ENCODE peak calls at places on chromosomes 5 and 9, in five cellular contexts. One of them, this sample, is unnamed. For H3K27me3, the result is how much of the 10 kb centered on the place peaks cover.

GRCh38 chr5:8094304-8094703 is 225.4 kb downstream of the MTRR start:
- DNase-seq in CD8-positive, alpha-beta T cell: no peak
- DNase-seq in adrenal gland: no peak
- DNase-seq in spleen: no peak
- DNase-seq in heart left ventricle: no peak
- DNase-seq in this sample: no peak

GRCh38 chr5:137791803-137792202 is 37.6 kb upstream of the HNRNPA0 start:
- DNase-seq in CD8-positive, alpha-beta T cell: no peak
- DNase-seq in adrenal gland: no peak
- DNase-seq in spleen: no peak
- DNase-seq in heart left ventricle: no peak
- DNase-seq in this sample: no peak

GRCh38 chr9:134267305-134268265 is 58.7 kb upstream of the RXRA start:
- DNase-seq in CD8-positive, alpha-beta T cell: no peak
- DNase-seq in adrenal gland: peak
- DNase-seq in spleen: no peak
- DNase-seq in heart left ventricle: no peak
- DNase-seq in this sample: peak

GRCh38 chr5:58412932-58413331 is 47.0 kb downstream of the PLK2 start:
- DNase-seq in CD8-positive, alpha-beta T cell: no peak
- DNase-seq in adrenal gland: no peak
- DNase-seq in spleen: no peak
- DNase-seq in heart left ventricle: no peak
- DNase-seq in this sample: no peak

GRCh38 chr9:128526729-128527128 is 22.2 kb downstream of the GLE1 start:
- DNase-seq in CD8-positive, alpha-beta T cell: no peak
- DNase-seq in adrenal gland: no peak
- DNase-seq in spleen: peak
- DNase-seq in heart left ventricle: no peak
- DNase-seq in this sample: no peak

GRCh38 chr5:139481122-139481533 is 1.4 kb downstream of the STING1 start:
- DNase-seq in CD8-positive, alpha-beta T cell: peak
- DNase-seq in adrenal gland: no peak
- DNase-seq in spleen: peak
- DNase-seq in heart left ventricle: no peak
- DNase-seq in this sample: no peak

GRCh38 chr5:40367260-40367659 is 312.5 kb upstream of the PTGER4 start:
- DNase-seq in CD8-positive, alpha-beta T cell: no peak
- DNase-seq in adrenal gland: no peak
- DNase-seq in spleen: no peak
- DNase-seq in heart left ventricle: no peak
- DNase-seq in this sample: no peak

GRCh38 chr5:137146402-137146889 is 352.7 kb downstream of the SPOCK1 start:
- DNase-seq in CD8-positive, alpha-beta T cell: no peak
- DNase-seq in adrenal gland: peak
- DNase-seq in spleen: no peak
- DNase-seq in heart left ventricle: no peak
- DNase-seq in this sample: no peak

GRCh38 chr9:37956423-37956820 is 52.5 kb upstream of the SLC25A51 start:
- DNase-seq in CD8-positive, alpha-beta T cell: no peak
- DNase-seq in adrenal gland: no peak
- DNase-seq in spleen: peak
- DNase-seq in heart left ventricle: peak
- DNase-seq in this sample: no peak

GRCh38 chr5:25393957-25394356 is 749.2 kb upstream of the CDH10 start:
- DNase-seq in CD8-positive, alpha-beta T cell: no peak
- DNase-seq in adrenal gland: no peak
- DNase-seq in spleen: no peak
- DNase-seq in heart left ventricle: no peak
- DNase-seq in this sample: no peak

GRCh38 chr9:89428901-89429890 is 68.7 kb downstream of the SEMA4D start:
- DNase-seq in CD8-positive, alpha-beta T cell: peak
- DNase-seq in adrenal gland: no peak
- DNase-seq in spleen: no peak
- DNase-seq in heart left ventricle: peak
- DNase-seq in this sample: no peak

GRCh38 chr5:81213070-81213469 is 20.1 kb upstream of the CKMT2 start:
- DNase-seq in CD8-positive, alpha-beta T cell: no peak
- DNase-seq in adrenal gland: no peak
- DNase-seq in spleen: no peak
- DNase-seq in heart left ventricle: no peak
- DNase-seq in this sample: no peak

GRCh38 chr5:156137482-156137881 is 189.5 kb upstream of the SGCD start:
- DNase-seq in CD8-positive, alpha-beta T cell: no peak
- DNase-seq in adrenal gland: no peak
- DNase-seq in spleen: no peak
- DNase-seq in heart left ventricle: no peak
- DNase-seq in this sample: no peak

GRCh38 chr5:16666861-16667481 is 50.2 kb upstream of the RETREG1 start:
- DNase-seq in CD8-positive, alpha-beta T cell: peak
- DNase-seq in adrenal gland: peak
- DNase-seq in spleen: no peak
- DNase-seq in heart left ventricle: peak
- DNase-seq in this sample: peak

GRCh38 chr9:33813712-33814641 is 3.0 kb upstream of the UBE2R2 start:
- DNase-seq in CD8-positive, alpha-beta T cell: no peak
- DNase-seq in adrenal gland: peak
- DNase-seq in spleen: no peak
- DNase-seq in heart left ventricle: no peak
- DNase-seq in this sample: no peak

DNA sequence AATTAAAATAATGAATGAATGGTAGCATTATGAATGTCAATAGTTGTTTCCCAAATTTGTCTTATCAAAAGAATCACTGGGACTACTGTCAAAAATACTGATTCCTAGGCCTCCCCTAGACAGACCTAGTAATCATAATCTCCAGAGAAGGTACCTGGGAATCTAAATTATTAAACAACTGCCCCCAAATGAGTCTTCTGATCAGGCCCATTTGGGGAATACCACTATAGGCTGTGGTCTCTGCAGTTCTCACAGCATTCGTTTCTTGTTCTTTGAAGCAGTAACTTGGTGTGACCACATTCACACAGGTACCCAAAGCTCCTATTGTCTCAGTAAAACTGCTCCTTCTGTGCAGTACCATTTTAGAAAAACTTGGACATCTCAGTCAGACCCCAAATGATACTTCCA is 230.9 kb downstream of the PIK3R1 start:
- DNase-seq in CD8-positive, alpha-beta T cell: no peak
- DNase-seq in adrenal gland: no peak
- DNase-seq in spleen: no peak
- DNase-seq in heart left ventricle: no peak
- DNase-seq in this sample: no peak
- TF ChIP-seq CTCF in CD8-positive, alpha-beta T cell: no peak
- TF ChIP-seq CTCF in adrenal gland: no peak
- TF ChIP-seq CTCF in spleen: no peak
- TF ChIP-seq CTCF in heart left ventricle: no peak
- TF ChIP-seq CTCF in this sample: no peak

GRCh38 chr5:59863777-59864176 is 29.7 kb downstream of the PDE4D start:
- DNase-seq in CD8-positive, alpha-beta T cell: no peak
- DNase-seq in adrenal gland: no peak
- DNase-seq in spleen: no peak
- DNase-seq in heart left ventricle: no peak
- DNase-seq in this sample: no peak
- H3K27me3 ChIP-seq in CD8-positive, alpha-beta T cell: under half
- H3K27me3 ChIP-seq in adrenal gland: under half
- H3K27me3 ChIP-seq in spleen: under half
- H3K27me3 ChIP-seq in heart left ventricle: under half
- H3K27me3 ChIP-seq in this sample: under half

GRCh38 chr9:130732793-130733221 is 39.2 kb downstream of the EXOSC2 start:
- DNase-seq in CD8-positive, alpha-beta T cell: no peak
- DNase-seq in adrenal gland: no peak
- DNase-seq in spleen: no peak
- DNase-seq in heart left ventricle: no peak
- DNase-seq in this sample: no peak
- TF ChIP-seq CTCF in CD8-positive, alpha-beta T cell: no peak
- TF ChIP-seq CTCF in adrenal gland: no peak
- TF ChIP-seq CTCF in spleen: no peak
- TF ChIP-seq CTCF in heart left ventricle: no peak
- TF ChIP-seq CTCF in this sample: no peak

GRCh38 chr9:125825762-125826161 is 78.6 kb downstream of the PBX3 start:
- DNase-seq in CD8-positive, alpha-beta T cell: no peak
- DNase-seq in adrenal gland: no peak
- DNase-seq in spleen: no peak
- DNase-seq in heart left ventricle: no peak
- DNase-seq in this sample: no peak

GRCh38 chr9:125822160-125822559 is 75.0 kb downstream of the PBX3 start:
- DNase-seq in CD8-positive, alpha-beta T cell: no peak
- DNase-seq in adrenal gland: no peak
- DNase-seq in spleen: no peak
- DNase-seq in heart left ventricle: no peak
- DNase-seq in this sample: no peak

GRCh38 chr9:125822902-125823301 is 75.7 kb downstream of the PBX3 start:
- DNase-seq in CD8-positive, alpha-beta T cell: no peak
- DNase-seq in adrenal gland: no peak
- DNase-seq in spleen: no peak
- DNase-seq in heart left ventricle: no peak
- DNase-seq in this sample: no peak

GRCh38 chr9:125820100-125820804 is 73.1 kb downstream of the PBX3 start:
- DNase-seq in CD8-positive, alpha-beta T cell: no peak
- DNase-seq in adrenal gland: no peak
- DNase-seq in spleen: no peak
- DNase-seq in heart left ventricle: no peak
- DNase-seq in this sample: no peak

DNA sequence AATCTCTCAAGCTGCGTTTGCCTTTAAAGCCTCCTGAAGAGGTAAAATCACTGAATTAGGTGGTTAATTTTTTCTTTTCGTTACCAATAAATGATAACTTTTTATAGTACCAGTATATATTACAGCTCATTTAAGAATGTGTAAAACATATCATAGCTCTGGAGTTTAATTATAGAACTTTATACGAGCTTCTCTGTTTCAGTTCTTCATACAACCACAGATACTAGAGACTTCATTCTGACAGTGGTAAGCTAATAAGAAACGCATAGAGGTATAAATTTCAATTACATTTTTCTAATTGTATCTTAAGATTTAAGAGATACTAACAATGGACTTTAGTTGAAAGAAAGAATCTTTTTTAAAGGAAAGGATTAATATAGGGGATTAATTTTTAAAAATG is 73.9 kb downstream of the PBX3 start:
- DNase-seq in CD8-positive, alpha-beta T cell: no peak
- DNase-seq in adrenal gland: no peak
- DNase-seq in spleen: no peak
- DNase-seq in heart left ventricle: no peak
- DNase-seq in this sample: no peak
- H3K27me3 ChIP-seq in CD8-positive, alpha-beta T cell: under half
- H3K27me3 ChIP-seq in adrenal gland: under half
- H3K27me3 ChIP-seq in spleen: under half
- H3K27me3 ChIP-seq in heart left ventricle: under half
- H3K27me3 ChIP-seq in this sample: under half

DNA sequence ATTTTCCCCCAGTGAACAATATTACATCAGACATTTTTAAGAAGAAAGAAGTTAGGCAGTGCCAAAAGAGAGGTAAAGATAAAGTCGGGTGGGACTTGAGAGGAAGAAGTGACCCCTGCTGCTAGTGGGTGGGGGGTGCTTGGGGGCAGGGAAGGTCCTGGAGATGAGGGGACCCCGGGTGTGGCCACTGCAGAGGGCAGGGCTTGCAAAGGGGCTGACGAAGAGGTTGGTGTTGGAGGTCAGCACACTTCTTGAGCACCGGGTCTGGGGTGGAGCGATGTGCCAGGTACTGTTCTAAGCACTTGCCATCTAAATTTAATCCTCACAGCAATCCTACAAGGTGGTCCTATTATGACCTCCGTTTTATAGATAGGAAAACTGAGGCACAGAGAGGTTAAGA is 62.0 kb downstream of the AMBP start:
- DNase-seq in CD8-positive, alpha-beta T cell: no peak
- DNase-seq in adrenal gland: peak
- DNase-seq in spleen: peak
- DNase-seq in heart left ventricle: no peak
- DNase-seq in this sample: peak
- TF ChIP-seq CTCF in CD8-positive, alpha-beta T cell: no peak
- TF ChIP-seq CTCF in adrenal gland: no peak
- TF ChIP-seq CTCF in spleen: no peak
- TF ChIP-seq CTCF in heart left ventricle: no peak
- TF ChIP-seq CTCF in this sample: no peak

GRCh38 chr5:77958642-77959315 is 182.6 kb upstream of the TBCA start:
- DNase-seq in CD8-positive, alpha-beta T cell: no peak
- DNase-seq in adrenal gland: no peak
- DNase-seq in spleen: no peak
- DNase-seq in heart left ventricle: no peak
- DNase-seq in this sample: no peak
- H3K27me3 ChIP-seq in CD8-positive, alpha-beta T cell: under half
- H3K27me3 ChIP-seq in adrenal gland: under half
- H3K27me3 ChIP-seq in spleen: under half
- H3K27me3 ChIP-seq in heart left ventricle: under half
- H3K27me3 ChIP-seq in this sample: under half

GRCh38 chr5:154223320-154223719 is 32.8 kb downstream of the GALNT10 start:
- DNase-seq in CD8-positive, alpha-beta T cell: no peak
- DNase-seq in adrenal gland: no peak
- DNase-seq in spleen: no peak
- DNase-seq in heart left ventricle: no peak
- DNase-seq in this sample: no peak

GRCh38 chr5:154222414-154222813 is 31.9 kb downstream of the GALNT10 start:
- DNase-seq in CD8-positive, alpha-beta T cell: no peak
- DNase-seq in adrenal gland: no peak
- DNase-seq in spleen: no peak
- DNase-seq in heart left ventricle: no peak
- DNase-seq in this sample: no peak

GRCh38 chr5:154228696-154229095 is 38.2 kb downstream of the GALNT10 start:
- DNase-seq in CD8-positive, alpha-beta T cell: no peak
- DNase-seq in adrenal gland: no peak
- DNase-seq in spleen: no peak
- DNase-seq in heart left ventricle: no peak
- DNase-seq in this sample: no peak

GRCh38 chr5:154230526-154230925 is 40.0 kb downstream of the GALNT10 start:
- DNase-seq in CD8-positive, alpha-beta T cell: no peak
- DNase-seq in adrenal gland: no peak
- DNase-seq in spleen: no peak
- DNase-seq in heart left ventricle: no peak
- DNase-seq in this sample: no peak

GRCh38 chr5:154227090-154227489 is 36.6 kb downstream of the GALNT10 start:
- DNase-seq in CD8-positive, alpha-beta T cell: no peak
- DNase-seq in adrenal gland: no peak
- DNase-seq in spleen: no peak
- DNase-seq in heart left ventricle: no peak
- DNase-seq in this sample: no peak
- TF ChIP-seq CTCF in CD8-positive, alpha-beta T cell: no peak
- TF ChIP-seq CTCF in adrenal gland: no peak
- TF ChIP-seq CTCF in spleen: no peak
- TF ChIP-seq CTCF in heart left ventricle: no peak
- TF ChIP-seq CTCF in this sample: no peak

GRCh38 chr5:14551211-14551610 is 30.4 kb upstream of the OTULINL start:
- DNase-seq in CD8-positive, alpha-beta T cell: no peak
- DNase-seq in adrenal gland: no peak
- DNase-seq in spleen: no peak
- DNase-seq in heart left ventricle: no peak
- DNase-seq in this sample: no peak

GRCh38 chr5:14557203-14557725 is 24.3 kb upstream of the OTULINL start:
- DNase-seq in CD8-positive, alpha-beta T cell: no peak
- DNase-seq in adrenal gland: no peak
- DNase-seq in spleen: no peak
- DNase-seq in heart left ventricle: no peak
- DNase-seq in this sample: no peak

GRCh38 chr5:14556015-14556414 is 25.6 kb upstream of the OTULINL start:
- DNase-seq in CD8-positive, alpha-beta T cell: no peak
- DNase-seq in adrenal gland: no peak
- DNase-seq in spleen: no peak
- DNase-seq in heart left ventricle: no peak
- DNase-seq in this sample: no peak

GRCh38 chr5:14547660-14548059 is 33.9 kb upstream of the OTULINL start:
- DNase-seq in CD8-positive, alpha-beta T cell: no peak
- DNase-seq in adrenal gland: no peak
- DNase-seq in spleen: no peak
- DNase-seq in heart left ventricle: no peak
- DNase-seq in this sample: no peak

GRCh38 chr5:14552017-14552416 is 29.6 kb upstream of the OTULINL start:
- DNase-seq in CD8-positive, alpha-beta T cell: no peak
- DNase-seq in adrenal gland: no peak
- DNase-seq in spleen: no peak
- DNase-seq in heart left ventricle: no peak
- DNase-seq in this sample: no peak
- H3K27me3 ChIP-seq in CD8-positive, alpha-beta T cell: under half
- H3K27me3 ChIP-seq in adrenal gland: under half
- H3K27me3 ChIP-seq in spleen: under half
- H3K27me3 ChIP-seq in heart left ventricle: under half
- H3K27me3 ChIP-seq in this sample: under half